ENCODE peak calls at places on chromosomes 13 and 19, in seven cellular contexts. L is astrocyte of the spinal cord, H is left colon, G is GM19239, W is fibroblast of the aortic adventitia, E is head of caudate nucleus, M is COR-L47. K is an unnamed sample.

GRCh38 chr19:6274756-6275155 is 5.0 kb downstream of the MLLT1 start:
- DNase-seq in E (no peak), W (no peak), G (no peak), M (no peak), H (no peak), L (no peak), K (no peak)

GRCh38 chr19:45473366-45474190 is 5.8 kb downstream of the FOSB start:
- DNase-seq in E (no peak), L (peak), H (no peak), W (no peak), M (no peak), G (no peak), K (no peak)

GRCh38 chr19:4375164-4375619 is 25.2 kb downstream of the SH3GL1 start:
- DNase-seq in W (no peak), M (no peak), E (no peak), H (peak), G (no peak), L (no peak), K (peak)

GRCh38 chr19:49210108-49210900 is 52.7 kb downstream of the TRPM4 start:
- DNase-seq in M (no peak), L (peak), G (no peak), H (peak), W (no peak), E (peak), K (peak)

GRCh38 chr13:102040812-102041211 is 361.0 kb downstream of the FGF14 start:
- DNase-seq in G (no peak), M (peak), E (no peak), H (no peak), L (no peak), W (no peak), K (no peak)

GRCh38 chr13:108325863-108326262 is 56.3 kb downstream of the TNFSF13B start:
- DNase-seq in E (no peak), W (no peak), L (no peak), H (no peak), M (no peak), G (no peak), K (no peak)

GRCh38 chr19:3053780-3054179 is 8.5 kb downstream of the TLE5 start:
- DNase-seq in W (no peak), G (no peak), H (no peak), L (no peak), E (no peak), M (no peak), K (no peak)

GRCh38 chr19:44050740-44051653 is 839 bp upstream of the ZNF223 start:
- DNase-seq in M (peak), W (no peak), G (no peak), H (peak), L (no peak), E (peak), K (peak)

GRCh38 chr13:41643502-41643901 is 186.2 kb downstream of the RGCC start:
- DNase-seq in M (no peak), E (no peak), G (no peak), H (no peak), W (no peak), L (peak), K (no peak)

GRCh38 chr13:32001769-32002168 is 29.8 kb upstream of the FRY start:
- DNase-seq in L (no peak), E (no peak), H (no peak), G (no peak), W (no peak), M (no peak), K (no peak)

GRCh38 chr19:55667006-55667381 is 8.0 kb upstream of the EPN1 start:
- DNase-seq in G (no peak), H (no peak), M (no peak), L (no peak), E (no peak), W (no peak), K (no peak)

K was measured in amniotic epithelial cell.